ENCODE peak calls at places on chromosomes 7 and 10, in five cellular contexts. Z, G, O, S and I are unnamed samples.

GRCh38 chr7:149804106-149804505 is 30.7 kb upstream of the ZNF467 start:
- DNase-seq in G (no peak), Z (no peak), S (no peak), O (no peak), I (no peak)

GRCh38 chr7:112994666-112995065 is 92.0 kb downstream of the GPR85 start:
- DNase-seq in S (no peak), G (no peak), Z (no peak), O (peak; percentile 54), I (no peak)

GRCh38 chr10:828191-828590 is 103.3 kb downstream of the LARP4B start:
- DNase-seq in O (no peak), Z (no peak), S (no peak), G (no peak), I (peak; percentile 25)

GRCh38 chr10:129955591-129956284 is 8.3 kb downstream of the EBF3 start:
- DNase-seq in G (peak; percentile 38), O (no peak), S (no peak), Z (no peak), I (no peak)

GRCh38 chr10:71597821-71598498 is 121.6 kb downstream of the C10orf105 start:
- DNase-seq in S (no peak), O (no peak), Z (peak; percentile 78), G (no peak), I (no peak)

GRCh38 chr10:101597036-101597435 is 8.9 kb downstream of the DPCD start:
- DNase-seq in S (no peak), G (no peak), O (no peak), Z (no peak), I (no peak)

GRCh38 chr10:121942749-121943148 is 14.9 kb upstream of the ATE1 start:
- DNase-seq in O (peak; percentile 61), Z (no peak), G (peak; percentile 17), S (no peak), I (no peak)

GRCh38 chr10:78688945-78689935 is 379.5 kb upstream of the ZMIZ1 start:
- DNase-seq in Z (peak; percentile 61), G (peak; percentile 50), S (no peak), O (no peak), I (no peak)

GRCh38 chr7:54917613-54918406 is 101.0 kb upstream of the EGFR start:
- DNase-seq in G (peak; percentile 23), O (no peak), S (no peak), Z (no peak), I (no peak)

GRCh38 chr10:44386546-44387052 is 1.7 kb upstream of the CXCL12 start:
- DNase-seq in G (peak; percentile 88), Z (peak; percentile 68), S (peak; percentile 72), O (peak; percentile 34), I (peak; percentile 91)

GRCh38 chr10:86355571-86356038 is 11.0 kb downstream of the GRID1 start:
- DNase-seq in S (no peak), G (no peak), O (no peak), Z (no peak), I (no peak)

GRCh38 chr7:13538669-13539068 is 450.8 kb downstream of the ETV1 start:
- DNase-seq in Z (no peak), O (peak; percentile 64), G (no peak), S (no peak), I (no peak)

GRCh38 chr10:51667992-51668689 is 31.3 kb downstream of the CSTF2T start:
- DNase-seq in G (no peak), O (no peak), Z (no peak), S (no peak), I (no peak)

GRCh38 chr10:124267231-124267885 is 151.4 kb downstream of the OAT start:
- DNase-seq in G (no peak), S (no peak), Z (no peak), O (no peak), I (no peak)

GRCh38 chr7:82444220-82445049 is 858 bp upstream of the CACNA2D1 start:
- DNase-seq in Z (no peak), G (no peak), S (no peak), O (peak; percentile 9), I (no peak)

GRCh38 chr7:41189866-41190265 is 513.0 kb downstream of the INHBA start:
- DNase-seq in G (peak; percentile 23), O (peak; percentile 97), Z (no peak), S (no peak), I (no peak)

GRCh38 chr7:18659746-18660145 is 164.2 kb downstream of the HDAC9 start:
- DNase-seq in O (no peak), G (no peak), S (no peak), Z (no peak), I (no peak)

GRCh38 chr7:126803060-126803665 is 449.6 kb downstream of the GRM8 start:
- DNase-seq in G (peak; percentile 85), O (peak; percentile 81), Z (no peak), S (peak; percentile 10), I (no peak)

GRCh38 chr7:106069471-106070200 is 42.5 kb downstream of the SYPL1 start:
- DNase-seq in S (no peak), O (no peak), Z (no peak), G (no peak), I (peak; percentile 67)

GRCh38 chr10:6218692-6219493 is 16.2 kb downstream of the PFKFB3 start:
- DNase-seq in G (peak; percentile 48), O (peak; percentile 99), S (no peak), Z (no peak), I (no peak)

GRCh38 chr10:131022369-131022768 is 289.2 kb downstream of the TCERG1L start:
- DNase-seq in G (no peak), O (no peak), Z (no peak), S (no peak), I (no peak)

GRCh38 chr10:15719062-15719898 is 442 bp downstream of the ITGA8 start:
- DNase-seq in S (peak; percentile 34), O (no peak), Z (no peak), G (peak; percentile 47), I (no peak)

GRCh38 chr7:86814980-86815379 is 171.3 kb downstream of the GRM3 start:
- DNase-seq in Z (no peak), S (no peak), O (peak; percentile 2), G (peak; percentile 28), I (no peak)

GRCh38 chr10:101287922-101288638 is 58.8 kb upstream of the LBX1 start:
- DNase-seq in O (no peak), Z (no peak), G (no peak), S (no peak), I (no peak)

GRCh38 chr7:106327538-106328481 is 43.0 kb upstream of the NAMPT start:
- DNase-seq in G (no peak), O (no peak), S (no peak), Z (no peak), I (no peak)

GRCh38 chr10:7362451-7362850 is 48.4 kb downstream of the SFMBT2 start:
- DNase-seq in O (no peak), G (no peak), S (no peak), Z (no peak), I (no peak)

GRCh38 chr7:30771859-30772429 is 727 bp downstream of the MINDY4 start:
- DNase-seq in G (no peak), S (no peak), O (peak; percentile 14), Z (no peak), I (no peak)

GRCh38 chr7:4269746-4270145 is 412.3 kb upstream of the FOXK1 start:
- DNase-seq in G (no peak), Z (no peak), S (no peak), O (no peak), I (peak; percentile 66)

GRCh38 chr10:33223326-33224014 is 111.0 kb downstream of the NRP1 start:
- DNase-seq in O (no peak), S (no peak), G (no peak), Z (no peak), I (no peak)

GRCh38 chr10:74249865-74250264 is 98.8 kb downstream of the ADK start:
- DNase-seq in S (no peak), G (no peak), Z (no peak), O (peak; percentile 65), I (no peak)

GRCh38 chr10:74243067-74243466 is 92.0 kb downstream of the ADK start:
- DNase-seq in Z (no peak), G (no peak), O (no peak), S (no peak), I (no peak)

GRCh38 chr10:74244807-74245206 is 93.8 kb downstream of the ADK start:
- DNase-seq in G (no peak), S (no peak), O (no peak), Z (no peak), I (no peak)

GRCh38 chr10:74246495-74246894 is 95.5 kb downstream of the ADK start:
- DNase-seq in Z (no peak), O (no peak), S (no peak), G (no peak), I (no peak)

DNA sequence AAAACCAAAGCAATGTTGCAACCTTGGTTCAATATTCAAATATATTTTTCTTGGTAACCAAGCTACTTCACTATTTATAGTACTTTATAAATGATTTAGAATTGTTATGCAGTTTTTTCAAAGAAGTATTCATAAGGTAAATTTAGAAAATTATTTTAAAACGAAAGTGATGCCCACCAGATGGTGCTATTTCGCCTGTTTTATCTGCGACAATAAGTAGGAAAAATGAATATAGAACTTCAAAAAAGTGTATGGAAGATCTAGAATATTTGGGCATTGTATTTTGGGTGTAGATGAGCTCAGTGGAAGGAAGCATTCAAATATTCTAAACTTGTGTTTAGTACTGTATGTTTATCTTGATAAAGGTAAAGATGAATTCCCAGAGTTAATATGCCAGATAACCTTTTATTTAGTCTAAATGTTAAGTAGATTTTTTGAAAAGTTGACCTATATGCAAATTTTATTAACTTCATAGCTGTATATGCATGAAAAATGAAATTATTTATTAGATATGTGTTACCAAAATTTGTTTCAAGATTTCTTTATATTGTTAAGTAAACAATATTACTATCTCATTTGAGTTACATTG is 93.2 kb downstream of the ADK start:
- DNase-seq in S (no peak), G (peak; percentile 59), O (peak; percentile 51), Z (no peak), I (no peak)
- TF ChIP-seq CTCF in S (peak; percentile 73), G (peak; percentile 71), O (peak; percentile 43), Z (peak; percentile 63), I (peak; percentile 66)

GRCh38 chr10:112446855-112447691 is at the start of the genes VTI1A and ZDHHC6:
- DNase-seq in S (peak; percentile 70), O (peak; percentile 89), G (peak; percentile 93), Z (peak; percentile 82), I (peak; percentile 91)
- TF ChIP-seq CTCF in S (peak; percentile 34), O (peak; percentile 36), G (peak; percentile 23), Z (peak; percentile 30), I (peak; percentile 31)

DNA sequence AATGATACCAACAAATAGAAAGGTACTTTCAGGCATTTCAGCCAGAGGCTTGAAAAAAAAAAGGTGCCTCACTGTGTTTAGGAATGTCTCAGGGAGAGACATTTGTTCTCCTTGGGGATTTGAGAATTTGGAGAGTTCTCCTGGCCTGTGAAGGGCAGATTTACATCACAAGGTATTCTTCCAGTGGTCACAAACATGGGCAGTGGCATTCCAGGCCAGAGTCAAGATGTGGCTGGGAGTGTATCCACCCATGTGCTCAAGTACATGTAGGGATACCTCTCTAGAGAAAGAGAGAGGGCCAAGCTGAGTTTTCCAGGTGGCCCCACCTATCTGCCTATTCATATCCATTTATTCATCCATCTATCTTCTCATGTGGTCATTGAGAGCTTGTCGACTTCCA is 253.8 kb downstream of the LRMDA start:
- DNase-seq in O (no peak), S (no peak), G (no peak), Z (no peak), I (no peak)
- TF ChIP-seq CTCF in O (no peak), S (no peak), G (no peak), Z (no peak), I (no peak)

DNA sequence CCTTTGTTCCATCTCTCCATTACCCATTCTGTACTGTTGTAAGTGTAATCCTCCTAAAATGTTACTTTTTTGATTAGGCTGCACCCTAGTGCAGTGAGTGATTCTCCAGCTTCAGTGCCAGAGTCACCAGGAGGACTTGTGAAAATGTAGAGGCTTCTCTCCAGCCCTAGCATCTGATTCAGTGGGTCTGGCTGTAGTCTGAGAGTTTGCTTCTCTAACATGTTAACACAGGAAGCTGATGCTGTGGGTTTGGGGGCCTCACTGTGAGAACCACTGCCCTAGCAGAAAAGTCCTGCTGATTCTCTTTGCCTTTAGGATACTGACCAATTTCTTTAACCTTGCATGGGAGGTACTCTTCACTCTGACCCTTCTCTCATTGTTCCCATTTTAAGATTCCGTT is 24.4 kb downstream of the CSGALNACT2 start:
- DNase-seq in Z (no peak), O (no peak), S (no peak), G (no peak), I (no peak)
- TF ChIP-seq CTCF in Z (no peak), O (no peak), S (no peak), G (no peak), I (no peak)